ENCODE peak calls at places on chromosomes 12 and 14, in ten cellular contexts. L, U, O, C, X, E, A, N, I and Z are unnamed samples.

GRCh38 chr14:35499180-35499579 is 34.8 kb upstream of the INSM2 start:
- DNase-seq in O (no peak), N (no peak), L (no peak), I (no peak), X (no peak), U (no peak), A (no peak), E (no peak), C (no peak), Z (no peak)

GRCh38 chr12:103846415-103846814 is 5.4 kb upstream of the NT5DC3 start:
- DNase-seq in O (no peak), L (no peak), I (no peak), X (no peak), U (no peak), A (no peak), C (no peak), E (no peak), N (no peak), Z (no peak)

GRCh38 chr14:91354979-91355685 is 62.5 kb downstream of the CCDC88C start:
- DNase-seq in O (no peak), E (peak; percentile 93), U (no peak), A (no peak), I (no peak), C (no peak), L (no peak), X (no peak), N (no peak), Z (peak; percentile 82)

GRCh38 chr12:12357697-12358476 is 1.0 kb downstream of the BORCS5 start:
- DNase-seq in X (no peak), A (no peak), O (no peak), E (peak; percentile 42), N (no peak), I (peak; percentile 22), C (no peak), U (no peak), L (no peak), Z (no peak)

GRCh38 chr14:34843011-34843554 is 32.1 kb downstream of the BAZ1A start:
- DNase-seq in L (peak; percentile 99), X (no peak), E (peak; percentile 44), A (peak; percentile 82), C (peak; percentile 75), O (no peak), I (no peak), U (peak; percentile 63), N (no peak), Z (no peak)

GRCh38 chr14:31457665-31458659 is 656 bp upstream of the DTD2 start:
- DNase-seq in C (peak; percentile 3), X (no peak), L (no peak), E (no peak), A (no peak), O (no peak), U (no peak), I (no peak), N (no peak), Z (no peak)

GRCh38 chr12:3119745-3120660 is 42.8 kb downstream of the TSPAN9 start:
- DNase-seq in I (no peak), A (no peak), L (no peak), U (peak; percentile 10), X (peak; percentile 83), N (peak; percentile 82), O (no peak), C (peak; percentile 42), E (no peak), Z (no peak)

GRCh38 chr12:20280515-20280914 is 87.8 kb upstream of the PDE3A start:
- DNase-seq in U (no peak), N (no peak), A (no peak), L (no peak), E (no peak), I (no peak), O (no peak), C (no peak), X (no peak), Z (no peak)

GRCh38 chr12:50282581-50283229 is 615 bp downstream of the LIMA1 start:
- DNase-seq in N (no peak), O (no peak), U (no peak), C (peak; percentile 78), X (no peak), A (no peak), L (no peak), E (no peak), I (no peak), Z (no peak)

GRCh38 chr12:104651812-104652211 is 195.1 kb downstream of the CHST11 start:
- DNase-seq in N (no peak), I (no peak), C (no peak), U (no peak), E (no peak), O (no peak), X (peak; percentile 26), L (no peak), A (no peak), Z (no peak)

GRCh38 chr14:31965735-31966598 is 111.1 kb upstream of the ARHGAP5 start:
- DNase-seq in O (no peak), U (peak; percentile 46), C (peak; percentile 17), N (no peak), A (peak; percentile 23), E (no peak), I (no peak), X (no peak), L (no peak), Z (no peak)

GRCh38 chr12:99759467-99759866 is 111.9 kb downstream of the GARIN6 start:
- DNase-seq in A (no peak), C (no peak), X (no peak), O (no peak), N (no peak), U (no peak), I (no peak), L (no peak), E (no peak), Z (no peak)

GRCh38 chr14:69850086-69850735 is 29.0 kb upstream of the SMOC1 start:
- DNase-seq in C (no peak), E (no peak), X (no peak), N (no peak), L (no peak), U (no peak), O (no peak), I (no peak), A (no peak), Z (peak; percentile 29)

GRCh38 chr14:83395321-83395720 is 1861.7 kb upstream of the SEL1L start:
- DNase-seq in L (peak; percentile 21), C (no peak), A (peak; percentile 4), X (no peak), E (no peak), O (no peak), U (no peak), I (no peak), N (no peak), Z (no peak)

GRCh38 chr12:132356686-132357622 is 27.6 kb upstream of the GALNT9 start:
- DNase-seq in N (peak; percentile 66), E (peak; percentile 92), C (peak; percentile 50), X (peak; percentile 43), A (peak; percentile 77), L (peak; percentile 2), I (no peak), U (peak; percentile 63), O (no peak), Z (no peak)

GRCh38 chr14:72887514-72887913 is 6.4 kb downstream of the DPF3 start:
- DNase-seq in I (no peak), L (no peak), E (peak; percentile 55), C (no peak), N (no peak), A (no peak), U (no peak), O (no peak), X (no peak), Z (peak; percentile 64)

GRCh38 chr14:51422704-51423103 is 182.7 kb downstream of the TMX1 start:
- DNase-seq in N (no peak), E (no peak), I (no peak), L (no peak), A (no peak), X (no peak), C (no peak), U (no peak), O (no peak), Z (no peak)

GRCh38 chr14:77316872-77317271 is 3.8 kb downstream of the POMT2 start:
- DNase-seq in U (no peak), O (no peak), C (no peak), N (no peak), X (no peak), E (peak; percentile 40), A (no peak), L (no peak), I (no peak), Z (no peak)

GRCh38 chr14:90661881-90662280 is 154.3 kb downstream of the TTC7B start:
- DNase-seq in N (no peak), I (no peak), C (no peak), U (no peak), X (no peak), O (no peak), A (no peak), E (no peak), L (no peak), Z (peak; percentile 45)

GRCh38 chr14:23829736-23830474 is 123.7 kb upstream of the DHRS4 start:
- DNase-seq in N (no peak), C (peak; percentile 82), O (no peak), U (peak; percentile 85), I (no peak), L (peak; percentile 78), X (no peak), E (no peak), A (peak; percentile 97), Z (no peak)

GRCh38 chr14:91727121-91727520 is 4.8 kb downstream of the CATSPERB start:
- DNase-seq in U (no peak), A (no peak), C (no peak), O (no peak), I (no peak), N (no peak), E (no peak), X (no peak), L (no peak), Z (no peak)

GRCh38 chr12:2796187-2796663 is 1.5 kb downstream of the FKBP4 start:
- DNase-seq in I (no peak), N (no peak), C (no peak), U (no peak), O (no peak), X (no peak), L (no peak), A (no peak), E (no peak), Z (peak; percentile 33)

GRCh38 chr14:79986251-79986650 is 225.1 kb downstream of the DIO2 start:
- DNase-seq in N (no peak), X (no peak), L (no peak), C (no peak), O (no peak), A (no peak), U (no peak), E (no peak), I (no peak), Z (no peak)

GRCh38 chr14:37598085-37598972 is 2.9 kb downstream of the TTC6 start:
- DNase-seq in U (no peak), I (no peak), E (peak; percentile 69), N (peak; percentile 53), L (no peak), A (no peak), X (no peak), C (no peak), O (no peak), Z (peak; percentile 37)

GRCh38 chr12:111766608-111767361 is at the start of gene ALDH2:
- DNase-seq in X (peak; percentile 87), I (peak; percentile 44), E (peak; percentile 98), N (peak; percentile 89), U (no peak), L (no peak), A (peak; percentile 59), O (peak; percentile 5), C (peak; percentile 61), Z (peak; percentile 96)